ENCODE peak calls at places on chromosome 7, in five cellular contexts. T is stimulated activated CD4-positive, alpha-beta T cell treated with anti-CD3 and anti-CD28 coated beads, Interleukin-1b, Interleukin-23, amount 100 ng/mL, for 1 hour; X is HuH-7; G is D341Med; D is foreskin fibroblast. C is an unnamed sample.

GRCh38 chr7:21671859-21672258 is 129.0 kb downstream of the DNAH11 start:
- DNase-seq in T (no peak), X (no peak), G (no peak), D (no peak), C (no peak)

GRCh38 chr7:40763319-40764287 is 628.8 kb downstream of the SUGCT start:
- DNase-seq in T (no peak), X (no peak), G (peak), D (peak), C (no peak)

GRCh38 chr7:130273081-130273699 is 6.5 kb downstream of the CPA2 start:
- DNase-seq in T (no peak), X (no peak), G (no peak), D (peak), C (no peak)

GRCh38 chr7:101124376-101125056 is 2.4 kb upstream of the SERPINE1 start:
- DNase-seq in T (no peak), X (no peak), G (no peak), D (peak), C (no peak)

GRCh38 chr7:48875300-48875916 is 48.9 kb upstream of the CDC14C start:
- DNase-seq in T (no peak), X (peak), G (peak), D (no peak), C (peak)

GRCh38 chr7:18013936-18014335 is 13.7 kb downstream of the PRPS1L1 start:
- DNase-seq in T (no peak), X (no peak), G (no peak), D (peak), C (no peak)

GRCh38 chr7:142356166-142356565 is 98.3 kb upstream of the PRSS58 start:
- DNase-seq in T (no peak), X (no peak), G (no peak), D (no peak), C (no peak)

GRCh38 chr7:8274589-8274988 is 12.6 kb upstream of the ICA1 start:
- DNase-seq in T (no peak), X (no peak), G (no peak), D (no peak), C (no peak)

GRCh38 chr7:93544686-93545085 is 29.8 kb downstream of the CALCR start:
- DNase-seq in T (no peak), X (no peak), G (no peak), D (no peak), C (no peak)

GRCh38 chr7:1897861-1898627 is 228.0 kb downstream of the ELFN1 start:
- DNase-seq in T (no peak), X (no peak), G (no peak), D (no peak), C (no peak)

GRCh38 chr7:138478499-138478908 is 18.4 kb downstream of the TRIM24 start:
- DNase-seq in T (no peak), X (no peak), G (no peak), D (no peak), C (no peak)

GRCh38 chr7:151824285-151824950 is 52.5 kb downstream of the PRKAG2 start:
- DNase-seq in T (no peak), X (no peak), G (no peak), D (no peak), C (no peak)

GRCh38 chr7:56079450-56080185 is 13.1 kb downstream of the PHKG1 start:
- DNase-seq in T (no peak), X (no peak), G (no peak), D (peak), C (no peak)

GRCh38 chr7:77327067-77327931 is 88.8 kb downstream of the GSAP start:
- DNase-seq in T (no peak), X (peak), G (no peak), D (peak), C (no peak)

GRCh38 chr7:151754142-151754590 is 122.7 kb downstream of the PRKAG2 start:
- DNase-seq in T (no peak), X (peak), G (peak), D (peak), C (peak)

GRCh38 chr7:1455241-1455939 is 3.9 kb downstream of the MICALL2 start:
- DNase-seq in T (no peak), X (no peak), G (no peak), D (no peak), C (no peak)